ENCODE peak calls at places on chromosomes 6 and 20, in seven cellular contexts. D is dermis blood vessel endothelial cell; V is neural progenitor cell; K is activated T-helper 1 cell treated with Interleukin-2 at 50 U/mL for 16 hours; X is neuronal stem cell; T is stimulated activated CD4-positive, alpha-beta T cell treated with anti-CD3 and anti-CD28 coated beads, Interleukin-4, amount 100 ng/mL, for 1 hour; J is NCI-H2171 treated with DMSO at 0.1 percent for 48 hours. Y is an unnamed sample.

GRCh38 chr6:73017473-73017872 is 207.8 kb downstream of the KHDC1L start:
- DNase-seq in D (no peak), V (no peak), K (no peak), X (no peak), T (no peak), J (no peak), Y (no peak)

GRCh38 chr6:143999406-143999805 is 8.7 kb downstream of the PLAGL1 start:
- DNase-seq in D (peak; percentile 5), V (no peak), K (no peak), X (no peak), T (no peak), J (no peak), Y (no peak)

GRCh38 chr6:50899306-50899840 is 80.7 kb downstream of the TFAP2B start:
- DNase-seq in D (no peak), V (no peak), K (no peak), X (no peak), T (no peak), J (no peak), Y (no peak)

GRCh38 chr6:85360794-85361642 is 88.9 kb upstream of the NT5E start:
- DNase-seq in D (peak; percentile 78), V (no peak), K (no peak), X (no peak), T (no peak), J (no peak), Y (no peak)

GRCh38 chr6:128111096-128111495 is 210.2 kb upstream of the THEMIS start:
- DNase-seq in D (no peak), V (no peak), K (no peak), X (no peak), T (no peak), J (no peak), Y (no peak)

GRCh38 chr6:105072799-105073199 is 107.0 kb downstream of the POPDC3 start:
- DNase-seq in D (no peak), V (no peak), K (no peak), X (no peak), T (no peak), J (no peak), Y (no peak)

GRCh38 chr6:107719160-107719559 is 105.0 kb downstream of the SCML4 start:
- DNase-seq in D (no peak), V (no peak), K (no peak), X (no peak), T (no peak), J (no peak), Y (no peak)

GRCh38 chr6:105798057-105798456 is 288.1 kb upstream of the PRDM1 start:
- DNase-seq in D (no peak), V (no peak), K (no peak), X (no peak), T (no peak), J (no peak), Y (no peak)

GRCh38 chr6:150753404-150754184 is 111.9 kb upstream of the MTHFD1L start:
- DNase-seq in D (no peak), V (peak; percentile 72), K (no peak), X (peak; percentile 59), T (no peak), J (no peak), Y (no peak)

GRCh38 chr20:45052698-45053440 is 48.1 kb downstream of the KCNS1 start:
- DNase-seq in D (no peak), V (no peak), K (no peak), X (no peak), T (no peak), J (no peak), Y (no peak)

GRCh38 chr6:53479871-53480270 is 65.0 kb downstream of the GCLC start:
- DNase-seq in D (no peak), V (no peak), K (no peak), X (no peak), T (no peak), J (no peak), Y (no peak)

GRCh38 chr6:29722773-29723665 is at the start of gene HLA-F:
- DNase-seq in D (peak; percentile 86), V (peak; percentile 75), K (peak; percentile 69), X (peak; percentile 59), T (peak; percentile 76), J (peak; percentile 37), Y (peak; percentile 82)

GRCh38 chr6:146620655-146621054 is 21.9 kb downstream of the ADGB start:
- DNase-seq in D (no peak), V (no peak), K (no peak), X (no peak), T (no peak), J (no peak), Y (no peak)

GRCh38 chr20:61517419-61517818 is 265.4 kb downstream of the CDH4 start:
- DNase-seq in D (no peak), V (no peak), K (no peak), X (no peak), T (no peak), J (no peak), Y (no peak)

GRCh38 chr6:43013020-43013842 is 515 bp downstream of the MEA1 start:
- DNase-seq in D (peak; percentile 36), V (no peak), K (no peak), X (no peak), T (no peak), J (no peak), Y (no peak)

GRCh38 chr6:30681696-30682180 is 4.7 kb downstream of the PPP1R18 start:
- DNase-seq in D (no peak), V (no peak), K (no peak), X (no peak), T (peak; percentile 11), J (no peak), Y (no peak)

GRCh38 chr6:154500769-154501171 is 9.7 kb downstream of the CNKSR3 start:
- DNase-seq in D (peak; percentile 71), V (peak; percentile 43), K (no peak), X (no peak), T (no peak), J (no peak), Y (no peak)

GRCh38 chr20:13430346-13431002 is 208.3 kb downstream of the TASP1 start:
- DNase-seq in D (no peak), V (no peak), K (no peak), X (no peak), T (no peak), J (no peak), Y (no peak)

GRCh38 chr6:169671563-169671962 is 30.3 kb downstream of the WDR27 start:
- DNase-seq in D (no peak), V (no peak), K (no peak), X (no peak), T (no peak), J (no peak), Y (no peak)

GRCh38 chr20:9281770-9282169 is 212.9 kb downstream of the PLCB4 start:
- DNase-seq in D (no peak), V (no peak), K (no peak), X (no peak), T (no peak), J (no peak), Y (no peak)

GRCh38 chr6:135311446-135312200 is 130.5 kb downstream of the MYB start:
- DNase-seq in D (no peak), V (no peak), K (no peak), X (no peak), T (no peak), J (peak; percentile 93), Y (no peak)

GRCh38 chr6:105430685-105431084 is 27.8 kb upstream of the PREP start:
- DNase-seq in D (no peak), V (no peak), K (no peak), X (no peak), T (no peak), J (no peak), Y (no peak)

GRCh38 chr20:4957939-4958362 is 43.4 kb downstream of the SLC23A2 start:
- DNase-seq in D (no peak), V (no peak), K (no peak), X (no peak), T (no peak), J (no peak), Y (no peak)

GRCh38 chr6:137928286-137928685 is 61.2 kb downstream of the TNFAIP3 start:
- DNase-seq in D (no peak), V (no peak), K (no peak), X (no peak), T (peak; percentile 35), J (no peak), Y (no peak)

GRCh38 chr6:29953001-29953436 is 10.7 kb downstream of the HLA-A start:
- DNase-seq in D (peak; percentile 48), V (no peak), K (no peak), X (no peak), T (no peak), J (no peak), Y (no peak)